ENCODE peak calls at places on chromosomes 13 and 19, in four cellular contexts. U is HS-27A, F is H54, X is endodermal cell. B is an unnamed sample.

GRCh38 chr19:4775627-4776152 is 15.8 kb upstream of the FEM1A start:
- DNase-seq in U (no peak), F (no peak), X (no peak), B (no peak)

GRCh38 chr13:73168993-73169401 is 110.2 kb downstream of the KLF5 start:
- DNase-seq in U (no peak), F (no peak), X (peak), B (no peak)

GRCh38 chr13:41137241-41137640 is 4.6 kb upstream of the KBTBD6 start:
- DNase-seq in U (no peak), F (no peak), X (no peak), B (no peak)

GRCh38 chr19:51108066-51108804 is at the start of gene CTU1:
- DNase-seq in U (peak), F (peak), X (peak), B (peak)

GRCh38 chr13:51549050-51549449 is 35.2 kb upstream of the WDFY2 start:
- DNase-seq in U (no peak), F (no peak), X (peak), B (no peak)

GRCh38 chr13:46124967-46125933 is 20.4 kb upstream of the CPB2 start:
- DNase-seq in U (no peak), F (no peak), X (no peak), B (no peak)

GRCh38 chr19:5217171-5217570 is 123.4 kb downstream of the PTPRS start:
- DNase-seq in U (no peak), F (no peak), X (no peak), B (no peak)

GRCh38 chr13:111243981-111244380 is 76.5 kb upstream of the TEX29 start:
- DNase-seq in U (no peak), F (no peak), X (no peak), B (no peak)

GRCh38 chr13:46613409-46614049 is 60.6 kb downstream of the LRCH1 start:
- DNase-seq in U (no peak), F (no peak), X (no peak), B (peak)

GRCh38 chr13:21670883-21671792 is at the start of gene FGF9:
- DNase-seq in U (no peak), F (peak), X (peak), B (peak)

GRCh38 chr13:79682164-79682563 is 201.2 kb downstream of the NDFIP2 start:
- DNase-seq in U (no peak), F (no peak), X (no peak), B (no peak)

GRCh38 chr19:33389574-33390119 is 16.1 kb downstream of the CEBPG start:
- DNase-seq in U (no peak), F (no peak), X (no peak), B (no peak)

GRCh38 chr19:15297416-15298224 is 34.7 kb downstream of the BRD4 start:
- DNase-seq in U (no peak), F (no peak), X (no peak), B (peak)

GRCh38 chr13:80881495-80882482 is 540.9 kb upstream of the SPRY2 start:
- DNase-seq in U (no peak), F (no peak), X (no peak), B (peak)

GRCh38 chr13:83839158-83839557 is 43.1 kb downstream of the SLITRK1 start:
- DNase-seq in U (no peak), F (no peak), X (peak), B (peak)

GRCh38 chr13:42355841-42356575 is 84.1 kb downstream of the AKAP11 start:
- DNase-seq in U (no peak), F (no peak), X (no peak), B (no peak)

GRCh38 chr19:46601318-46602224 is at the start of gene CALM3:
- DNase-seq in U (no peak), F (no peak), X (peak), B (peak)

GRCh38 chr13:113164492-113164891 is 6.0 kb downstream of the PROZ start:
- DNase-seq in U (no peak), F (no peak), X (peak), B (no peak)

GRCh38 chr13:75550159-75550567 is 572 bp downstream of the UCHL3 start:
- DNase-seq in U (no peak), F (peak), X (no peak), B (peak)

GRCh38 chr13:44184740-44185139 is 188.9 kb upstream of the SERP2 start:
- DNase-seq in U (no peak), F (no peak), X (no peak), B (no peak)

GRCh38 chr19:40802300-40803169 is 3.5 kb downstream of the EGLN2 start:
- DNase-seq in U (no peak), F (no peak), X (no peak), B (peak)

GRCh38 chr19:55251296-55252081 is 7.3 kb downstream of the PPP6R1 start:
- DNase-seq in U (no peak), F (peak), X (no peak), B (no peak)

GRCh38 chr19:4584670-4585460 is 25.4 kb upstream of the SEMA6B start:
- DNase-seq in U (no peak), F (no peak), X (peak), B (peak)